ENCODE peak calls at places on chromosome 12, in four cellular contexts. One of them, this sample, is unnamed.

GRCh38 chr12:52739963-52740362 is 36.6 kb upstream of the KRT77 start:
- DNase-seq in K562: no peak
- DNase-seq in SK-N-SH: no peak
- DNase-seq in HepG2: no peak
- DNase-seq in this sample: no peak

GRCh38 chr12:53045646-53046045 is 4.2 kb upstream of the TNS2 start:
- DNase-seq in HepG2: no peak
- DNase-seq in SK-N-SH: no peak
- DNase-seq in K562: no peak
- DNase-seq in this sample: no peak

GRCh38 chr12:64392221-64392620 is 1.7 kb upstream of the C12orf56 start:
- DNase-seq in HepG2: no peak
- DNase-seq in SK-N-SH: no peak
- DNase-seq in K562: peak
- DNase-seq in this sample: no peak

GRCh38 chr12:30679250-30679649 is 16.4 kb downstream of the IPO8 start:
- DNase-seq in HepG2: no peak
- DNase-seq in SK-N-SH: no peak
- DNase-seq in K562: no peak
- DNase-seq in this sample: no peak

GRCh38 chr12:59716049-59716448 is 120.2 kb downstream of the SLC16A7 start:
- DNase-seq in HepG2: no peak
- DNase-seq in SK-N-SH: no peak
- DNase-seq in K562: no peak
- DNase-seq in this sample: no peak

GRCh38 chr12:29223431-29223830 is 74.4 kb downstream of the FAR2 start:
- DNase-seq in HepG2: no peak
- DNase-seq in K562: no peak
- DNase-seq in SK-N-SH: no peak
- DNase-seq in this sample: no peak

GRCh38 chr12:92561543-92561899 is 141.3 kb upstream of the PLEKHG7 start:
- DNase-seq in K562: no peak
- DNase-seq in HepG2: no peak
- DNase-seq in SK-N-SH: no peak
- DNase-seq in this sample: no peak

GRCh38 chr12:44342371-44342770 is 506.5 kb downstream of the TMEM117 start:
- DNase-seq in HepG2: no peak
- DNase-seq in SK-N-SH: no peak
- DNase-seq in K562: no peak
- DNase-seq in this sample: no peak

GRCh38 chr12:110933326-110933974 is 13.1 kb upstream of the MYL2 start:
- DNase-seq in HepG2: no peak
- DNase-seq in K562: no peak
- DNase-seq in SK-N-SH: no peak
- DNase-seq in this sample: no peak

GRCh38 chr12:26203167-26203566 is 7.8 kb downstream of the SSPN start:
- DNase-seq in HepG2: no peak
- DNase-seq in SK-N-SH: no peak
- DNase-seq in K562: no peak
- DNase-seq in this sample: no peak

GRCh38 chr12:12510141-12510540 is 52.5 kb downstream of the DUSP16 start:
- DNase-seq in HepG2: no peak
- DNase-seq in SK-N-SH: no peak
- DNase-seq in K562: no peak
- DNase-seq in this sample: no peak

GRCh38 chr12:19093218-19093617 is 36.3 kb upstream of the PLEKHA5 start:
- DNase-seq in K562: no peak
- DNase-seq in HepG2: no peak
- DNase-seq in SK-N-SH: no peak
- DNase-seq in this sample: no peak

GRCh38 chr12:33486058-33486457 is 46.4 kb upstream of the SYT10 start:
- DNase-seq in SK-N-SH: no peak
- DNase-seq in HepG2: no peak
- DNase-seq in K562: no peak
- DNase-seq in this sample: no peak

GRCh38 chr12:93857279-93857894 is 180.2 kb downstream of the CRADD start:
- DNase-seq in HepG2: no peak
- DNase-seq in K562: no peak
- DNase-seq in SK-N-SH: no peak
- DNase-seq in this sample: no peak

GRCh38 chr12:86710110-86710509 is 453.9 kb upstream of the MGAT4C start:
- DNase-seq in SK-N-SH: no peak
- DNase-seq in HepG2: no peak
- DNase-seq in K562: no peak
- DNase-seq in this sample: no peak

GRCh38 chr12:113655479-113655878 is 183.8 kb upstream of the LHX5 start:
- DNase-seq in K562: no peak
- DNase-seq in SK-N-SH: no peak
- DNase-seq in HepG2: no peak
- DNase-seq in this sample: no peak

GRCh38 chr12:110860833-110861291 is 14.1 kb downstream of the CCDC63 start:
- DNase-seq in HepG2: no peak
- DNase-seq in SK-N-SH: no peak
- DNase-seq in K562: no peak
- DNase-seq in this sample: no peak

GRCh38 chr12:113933201-113933786 is 32.8 kb downstream of the RBM19 start:
- DNase-seq in SK-N-SH: no peak
- DNase-seq in K562: peak
- DNase-seq in HepG2: no peak
- DNase-seq in this sample: no peak

GRCh38 chr12:130951636-130952035 is 2.1 kb upstream of the ADGRD1 start:
- DNase-seq in K562: no peak
- DNase-seq in HepG2: no peak
- DNase-seq in SK-N-SH: no peak
- DNase-seq in this sample: no peak

GRCh38 chr12:116520801-116521471 is 38.2 kb upstream of the MAP1LC3B2 start:
- DNase-seq in HepG2: no peak
- DNase-seq in K562: no peak
- DNase-seq in SK-N-SH: peak
- DNase-seq in this sample: no peak

GRCh38 chr12:197911-198695 is 15.9 kb downstream of the SLC6A12 start:
- DNase-seq in SK-N-SH: no peak
- DNase-seq in HepG2: no peak
- DNase-seq in K562: no peak
- DNase-seq in this sample: no peak

GRCh38 chr12:90945070-90945649 is 9.8 kb downstream of the CCER1 start:
- DNase-seq in K562: no peak
- DNase-seq in SK-N-SH: peak
- DNase-seq in HepG2: peak
- DNase-seq in this sample: no peak

GRCh38 chr12:53981652-53982565 is 3.0 kb upstream of the HOXC10 start:
- DNase-seq in SK-N-SH: no peak
- DNase-seq in HepG2: no peak
- DNase-seq in K562: no peak
- DNase-seq in this sample: no peak

GRCh38 chr12:54047160-54047963 is 6.3 kb upstream of the HOXC4 start:
- DNase-seq in K562: no peak
- DNase-seq in HepG2: no peak
- DNase-seq in SK-N-SH: no peak
- DNase-seq in this sample: peak

GRCh38 chr12:96434107-96434506 is 33.9 kb upstream of the CDK17 start:
- DNase-seq in K562: no peak
- DNase-seq in SK-N-SH: no peak
- DNase-seq in HepG2: no peak
- DNase-seq in this sample: no peak

GRCh38 chr12:88237954-88238353 is 95.8 kb downstream of the TMTC3 start:
- DNase-seq in SK-N-SH: no peak
- DNase-seq in HepG2: no peak
- DNase-seq in K562: no peak
- DNase-seq in this sample: no peak

GRCh38 chr12:110872100-110872499 is 25.3 kb downstream of the CCDC63 start:
- DNase-seq in HepG2: no peak
- DNase-seq in K562: no peak
- DNase-seq in SK-N-SH: no peak
- DNase-seq in this sample: no peak

GRCh38 chr12:51388066-51388799 is 3.0 kb downstream of the GALNT6 start:
- DNase-seq in K562: peak
- DNase-seq in SK-N-SH: peak
- DNase-seq in HepG2: no peak
- DNase-seq in this sample: no peak

GRCh38 chr12:132429932-132430643 is 59.9 kb upstream of the FBRSL1 start:
- DNase-seq in HepG2: no peak
- DNase-seq in K562: peak
- DNase-seq in SK-N-SH: no peak
- DNase-seq in this sample: peak

GRCh38 chr12:106495354-106495965 is 87.3 kb upstream of the RFX4 start:
- DNase-seq in K562: no peak
- DNase-seq in SK-N-SH: no peak
- DNase-seq in HepG2: no peak
- DNase-seq in this sample: no peak

GRCh38 chr12:106498056-106498455 is 84.7 kb upstream of the RFX4 start:
- DNase-seq in HepG2: no peak
- DNase-seq in SK-N-SH: no peak
- DNase-seq in K562: no peak
- DNase-seq in this sample: no peak

GRCh38 chr12:106499628-106500027 is 83.2 kb upstream of the RFX4 start:
- DNase-seq in SK-N-SH: no peak
- DNase-seq in K562: no peak
- DNase-seq in HepG2: no peak
- DNase-seq in this sample: no peak
- TF ChIP-seq FOXJ3 in SK-N-SH: no peak
- TF ChIP-seq FOXJ3 in K562: no peak
- TF ChIP-seq FOXJ3 in HepG2: no peak
- TF ChIP-seq FOXJ3 in this sample: no peak

GRCh38 chr12:124034297-124034696 is 61.3 kb downstream of the ZNF664 start:
- DNase-seq in SK-N-SH: no peak
- DNase-seq in K562: no peak
- DNase-seq in HepG2: peak
- DNase-seq in this sample: no peak

GRCh38 chr12:124037341-124037740 is 64.3 kb downstream of the ZNF664 start:
- DNase-seq in K562: no peak
- DNase-seq in HepG2: no peak
- DNase-seq in SK-N-SH: no peak
- DNase-seq in this sample: no peak

GRCh38 chr12:124039276-124039675 is 66.3 kb downstream of the ZNF664 start:
- DNase-seq in K562: no peak
- DNase-seq in SK-N-SH: no peak
- DNase-seq in HepG2: no peak
- DNase-seq in this sample: no peak

GRCh38 chr12:124033859-124034258 is 60.8 kb downstream of the ZNF664 start:
- DNase-seq in K562: no peak
- DNase-seq in SK-N-SH: no peak
- DNase-seq in HepG2: no peak
- DNase-seq in this sample: no peak

DNA sequence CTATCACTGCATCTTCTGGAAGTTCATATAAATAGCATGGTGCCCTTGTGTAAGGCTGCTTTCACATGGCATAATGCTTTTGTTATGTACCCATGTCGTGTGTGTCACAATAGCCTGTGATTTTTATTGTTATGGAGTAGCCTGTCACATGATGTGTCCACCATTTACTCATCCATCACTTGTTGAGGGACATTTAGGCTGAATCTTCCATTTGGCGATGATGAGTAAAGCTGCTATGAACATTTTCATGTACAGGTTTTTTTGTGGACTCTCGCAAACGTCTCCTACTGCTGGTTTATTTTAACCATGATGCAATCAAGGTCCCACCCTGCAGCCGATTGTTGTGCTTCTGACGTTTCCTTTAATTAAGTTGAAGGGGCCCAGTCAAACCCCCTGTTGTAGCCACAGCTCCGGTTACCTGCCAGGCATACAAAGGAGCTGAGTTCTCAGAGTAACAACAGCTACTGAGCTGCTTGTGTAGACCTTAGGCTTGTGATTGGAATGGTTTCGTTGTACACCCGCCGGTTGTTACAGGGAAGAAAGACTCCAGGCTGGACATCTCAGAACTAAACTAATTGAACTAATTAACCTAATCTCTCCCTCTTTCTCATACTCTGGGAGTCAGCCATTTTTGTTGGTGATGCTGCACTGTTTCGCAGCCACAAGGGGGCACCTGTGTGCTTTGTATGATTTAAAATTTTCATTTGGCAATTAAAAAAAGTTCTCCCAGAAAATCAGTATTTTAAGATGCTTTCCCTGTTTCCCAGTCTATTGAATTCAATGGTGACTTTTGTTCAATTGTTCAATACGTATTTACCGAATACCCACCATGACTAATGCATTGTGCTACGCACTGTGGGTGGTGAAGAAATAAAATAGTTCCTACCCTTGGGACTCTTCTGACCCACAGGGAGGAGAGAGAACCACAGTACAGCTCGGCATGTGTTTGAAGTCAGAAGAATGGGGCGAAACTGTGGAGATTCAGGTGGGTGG is 63.4 kb downstream of the ZNF664 start:
- DNase-seq in SK-N-SH: peak
- DNase-seq in HepG2: peak
- DNase-seq in K562: peak
- DNase-seq in this sample: no peak
- TF ChIP-seq FOXJ3 in SK-N-SH: no peak
- TF ChIP-seq FOXJ3 in HepG2: no peak
- TF ChIP-seq FOXJ3 in K562: no peak
- TF ChIP-seq FOXJ3 in this sample: no peak

DNA sequence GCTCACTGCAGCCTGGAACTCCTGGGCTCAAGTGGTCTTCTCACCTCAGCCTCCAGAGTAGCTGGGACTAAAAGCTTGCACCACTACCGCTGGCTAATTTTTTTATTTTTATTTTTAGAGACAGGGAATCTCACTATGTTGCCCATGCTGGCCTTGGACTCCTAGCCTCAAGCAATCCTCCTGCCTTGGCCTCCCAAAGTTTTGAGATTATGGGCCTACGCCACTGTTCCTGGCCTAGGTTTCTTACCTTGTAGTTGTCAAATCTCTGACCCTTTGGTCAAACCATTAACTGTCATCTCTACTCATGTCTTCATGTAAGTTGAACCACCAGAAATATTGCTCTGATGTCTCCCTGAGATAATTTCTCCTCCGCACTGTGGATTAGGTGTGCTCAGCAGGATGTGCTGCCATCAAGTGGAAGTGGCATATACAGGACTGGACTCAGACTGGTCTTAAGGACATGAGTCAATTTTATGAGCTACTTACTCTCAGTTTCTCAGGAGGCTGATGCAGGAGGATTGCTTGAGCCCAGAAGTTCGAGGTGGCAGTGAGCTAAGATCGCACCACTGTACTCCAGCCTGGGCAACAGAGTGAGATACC is 28.5 kb downstream of the ACTR6 start:
- DNase-seq in SK-N-SH: no peak
- DNase-seq in K562: no peak
- DNase-seq in HepG2: peak
- DNase-seq in this sample: no peak
- TF ChIP-seq FOXJ3 in SK-N-SH: no peak
- TF ChIP-seq FOXJ3 in K562: no peak
- TF ChIP-seq FOXJ3 in HepG2: no peak
- TF ChIP-seq FOXJ3 in this sample: no peak

GRCh38 chr12:56143225-56143624 is 9.2 kb upstream of the MYL6B start:
- DNase-seq in K562: no peak
- DNase-seq in SK-N-SH: no peak
- DNase-seq in HepG2: no peak
- DNase-seq in this sample: no peak

GRCh38 chr12:56142184-56142784 is 10.1 kb upstream of the MYL6B start:
- DNase-seq in HepG2: no peak
- DNase-seq in SK-N-SH: no peak
- DNase-seq in K562: no peak
- DNase-seq in this sample: no peak

GRCh38 chr12:56134897-56135296 is 6.8 kb downstream of the ESYT1 start:
- DNase-seq in HepG2: no peak
- DNase-seq in SK-N-SH: no peak
- DNase-seq in K562: no peak
- DNase-seq in this sample: no peak

GRCh38 chr12:56143870-56144269 is 8.5 kb upstream of the MYL6B start:
- DNase-seq in HepG2: no peak
- DNase-seq in K562: no peak
- DNase-seq in SK-N-SH: no peak
- DNase-seq in this sample: no peak

GRCh38 chr12:56137853-56138571 is 9.9 kb downstream of the ESYT1 start:
- DNase-seq in K562: no peak
- DNase-seq in HepG2: no peak
- DNase-seq in SK-N-SH: no peak
- DNase-seq in this sample: no peak
- TF ChIP-seq FOXJ3 in K562: no peak
- TF ChIP-seq FOXJ3 in HepG2: no peak
- TF ChIP-seq FOXJ3 in SK-N-SH: no peak
- TF ChIP-seq FOXJ3 in this sample: no peak

This sample was measured in WTC11.